ENCODE peak calls at places on chromosome 15, in five cellular contexts. T is AG10803; Y is stimulated activated CD8-positive, alpha-beta memory T cell treated with anti-CD3 and anti-CD28 coated beads, Interleukin-4, amount 100 ng/mL, for 48 hours; W is anterior cingulate cortex; U is NCI-H2081 treated with DMSO at 0.1 percent for 48 hours. V is an unnamed sample.

GRCh38 chr15:88646951-88647350 is 8.1 kb downstream of the ISG20 start:
- DNase-seq in T (no peak), W (no peak), Y (no peak), U (no peak), V (no peak)

GRCh38 chr15:20345401-20345958 is 196.1 kb downstream of the GOLGA6L6 start:
- DNase-seq in U (no peak), Y (no peak), T (no peak), W (no peak), V (peak; percentile 33)

GRCh38 chr15:23897576-23897975 is 210.5 kb upstream of the NDN start:
- DNase-seq in U (no peak), Y (no peak), W (no peak), T (no peak), V (no peak)

GRCh38 chr15:70101459-70102113 is 3.9 kb upstream of the TLE3 start:
- DNase-seq in Y (no peak), W (no peak), T (peak; percentile 77), U (peak; percentile 29), V (no peak)

GRCh38 chr15:63048986-63049665 is 6.6 kb downstream of the TPM1 start:
- DNase-seq in U (no peak), T (peak; percentile 62), Y (peak; percentile 58), W (peak; percentile 51), V (peak; percentile 67)

GRCh38 chr15:66841953-66842681 is 140.1 kb downstream of the SMAD6 start:
- DNase-seq in W (peak; percentile 18), Y (peak; percentile 36), T (peak; percentile 93), U (no peak), V (peak; percentile 29)

GRCh38 chr15:36479200-36479896 is 100.1 kb upstream of the CDIN1 start:
- DNase-seq in Y (no peak), W (no peak), U (no peak), T (peak; percentile 68), V (no peak)

GRCh38 chr15:89002281-89002761 is 85.9 kb upstream of the ABHD2 start:
- DNase-seq in T (peak; percentile 91), W (no peak), U (no peak), Y (no peak), V (no peak)

GRCh38 chr15:89486726-89487050 is 9.7 kb downstream of the RHCG start:
- DNase-seq in Y (peak; percentile 72), T (no peak), W (no peak), U (no peak), V (no peak)

GRCh38 chr15:40930430-40931299 is 1.5 kb downstream of the DLL4 start:
- DNase-seq in Y (peak; percentile 81), T (no peak), U (no peak), W (no peak), V (peak; percentile 67)

GRCh38 chr15:78536134-78536533 is 4.1 kb upstream of the PSMA4 start:
- DNase-seq in W (no peak), U (no peak), Y (no peak), T (peak; percentile 25), V (no peak)

GRCh38 chr15:72205273-72205672 is 7.7 kb upstream of the GRAMD2A start:
- DNase-seq in W (no peak), Y (no peak), T (no peak), U (no peak), V (no peak)

GRCh38 chr15:100833432-100834389 is 45.9 kb upstream of the ALDH1A3 start:
- DNase-seq in T (no peak), Y (no peak), W (no peak), U (no peak), V (no peak)

GRCh38 chr15:26838742-26839460 is 28.0 kb upstream of the GABRA5 start:
- DNase-seq in T (peak; percentile 5), Y (peak; percentile 39), W (no peak), U (no peak), V (no peak)

GRCh38 chr15:101641894-101642293 is 10.3 kb downstream of the TM2D3 start:
- DNase-seq in W (no peak), T (peak; percentile 35), U (peak; percentile 70), Y (no peak), V (no peak)

GRCh38 chr15:66798426-66799061 is 96.5 kb downstream of the SMAD6 start:
- DNase-seq in U (no peak), W (no peak), T (peak; percentile 71), Y (no peak), V (no peak)

GRCh38 chr15:66650433-66650832 is 51.6 kb upstream of the SMAD6 start:
- DNase-seq in T (no peak), Y (no peak), W (no peak), U (no peak), V (no peak)

GRCh38 chr15:101320501-101321052 is 25.5 kb upstream of the SNRPA1 start:
- DNase-seq in Y (peak; percentile 69), T (peak; percentile 56), W (no peak), U (no peak), V (peak; percentile 15)

GRCh38 chr15:40875996-40876740 is 2.1 kb upstream of the RHOV start:
- DNase-seq in W (no peak), T (no peak), Y (no peak), U (no peak), V (no peak)

GRCh38 chr15:45715528-45715927 is 80.7 kb downstream of the SQOR start:
- DNase-seq in Y (no peak), T (no peak), U (peak; percentile 10), W (no peak), V (no peak)

GRCh38 chr15:71332605-71333004 is 217.3 kb downstream of the THSD4 start:
- DNase-seq in Y (no peak), T (peak; percentile 42), U (no peak), W (no peak), V (no peak)

GRCh38 chr15:29270169-29270955 is 740 bp upstream of the NSMCE3 start:
- DNase-seq in W (no peak), U (no peak), Y (no peak), T (peak; percentile 75), V (no peak)